ENCODE peak calls at places on chromosomes 7 and 10, in eight cellular contexts. V, T, X, D, S, E, I and Q are unnamed samples.

GRCh38 chr10:124675824-124676223 is 68.4 kb downstream of the FAM53B start:
- DNase-seq in I (no peak), T (no peak), D (no peak), X (no peak), E (no peak), V (no peak), S (no peak), Q (no peak)

GRCh38 chr7:99451936-99452335 is 13.2 kb downstream of the CPSF4 start:
- DNase-seq in V (no peak), S (no peak), E (no peak), T (no peak), X (no peak), D (no peak), I (no peak), Q (no peak)

GRCh38 chr10:97234403-97234802 is 48.6 kb upstream of the SLIT1 start:
- DNase-seq in I (no peak), E (peak; percentile 33), T (peak; percentile 53), D (peak; percentile 19), V (no peak), X (peak; percentile 21), S (no peak), Q (no peak)

GRCh38 chr7:22801907-22802306 is 20.7 kb downstream of the TOMM7 start:
- DNase-seq in V (no peak), I (no peak), S (no peak), D (no peak), X (no peak), E (no peak), T (no peak), Q (no peak)

GRCh38 chr10:96417432-96417831 is 58.6 kb upstream of the OPALIN start:
- DNase-seq in E (peak; percentile 32), T (no peak), S (no peak), V (no peak), I (peak; percentile 17), X (no peak), D (peak; percentile 38), Q (no peak)

GRCh38 chr10:89032141-89032814 is 41.7 kb downstream of the FAS start:
- DNase-seq in X (peak; percentile 65), D (peak; percentile 95), I (peak; percentile 60), T (no peak), S (no peak), V (no peak), E (peak; percentile 86), Q (peak; percentile 70)

GRCh38 chr7:149003018-149003417 is 25.3 kb downstream of the PDIA4 start:
- DNase-seq in E (no peak), X (no peak), I (no peak), T (no peak), D (no peak), S (no peak), V (no peak), Q (no peak)

GRCh38 chr7:81680120-81680519 is 89.7 kb downstream of the HGF start:
- DNase-seq in S (no peak), E (no peak), T (no peak), I (no peak), V (no peak), X (no peak), D (no peak), Q (no peak)

GRCh38 chr7:18724311-18724710 is 228.8 kb downstream of the HDAC9 start:
- DNase-seq in S (no peak), I (no peak), T (no peak), V (no peak), E (peak; percentile 7), X (no peak), D (peak; percentile 37), Q (peak; percentile 10)

GRCh38 chr7:157482011-157482410 is 145.2 kb downstream of the DNAJB6 start:
- DNase-seq in T (no peak), X (no peak), V (no peak), D (no peak), E (no peak), S (no peak), I (no peak), Q (no peak)

GRCh38 chr7:120716306-120716705 is 141.6 kb downstream of the TSPAN12 start:
- DNase-seq in T (no peak), V (no peak), D (no peak), I (no peak), X (no peak), S (no peak), E (no peak), Q (no peak)

GRCh38 chr10:91034042-91034441 is 113.2 kb upstream of the ANKRD1 start:
- DNase-seq in T (no peak), I (no peak), D (no peak), X (no peak), E (no peak), V (no peak), S (no peak), Q (no peak)

GRCh38 chr10:79465341-79465740 is 19.9 kb upstream of the ZCCHC24 start:
- DNase-seq in X (no peak), T (no peak), E (no peak), S (no peak), I (no peak), V (no peak), D (no peak), Q (no peak)

GRCh38 chr10:77179015-77179695 is 458.5 kb downstream of the KCNMA1 start:
- DNase-seq in V (no peak), X (peak; percentile 80), T (no peak), I (peak; percentile 34), S (no peak), D (peak; percentile 77), E (peak; percentile 93), Q (no peak)

GRCh38 chr7:125396466-125397151 is 467.0 kb upstream of the POT1 start:
- DNase-seq in X (no peak), V (no peak), E (no peak), D (no peak), T (no peak), S (no peak), I (no peak), Q (no peak)

GRCh38 chr10:63267414-63268138 is 134.4 kb downstream of the NRBF2 start:
- DNase-seq in I (no peak), D (peak; percentile 72), V (no peak), T (peak; percentile 73), S (no peak), X (peak; percentile 79), E (peak; percentile 85), Q (no peak)

GRCh38 chr7:4797858-4798705 is 22.7 kb downstream of the AP5Z1 start:
- DNase-seq in S (no peak), E (peak; percentile 10), I (no peak), D (no peak), X (no peak), V (peak; percentile 45), T (peak; percentile 55), Q (no peak)

GRCh38 chr7:28020302-28020940 is 160.2 kb downstream of the JAZF1 start:
- DNase-seq in D (peak; percentile 73), S (no peak), I (peak; percentile 59), E (peak; percentile 65), X (peak; percentile 46), T (peak; percentile 67), V (peak; percentile 4), Q (peak; percentile 40)

GRCh38 chr7:30662431-30662939 is 19.8 kb downstream of the CRHR2 start:
- DNase-seq in T (no peak), D (no peak), S (no peak), X (no peak), E (no peak), V (no peak), I (no peak), Q (no peak)

GRCh38 chr7:151304856-151305255 is 36.8 kb upstream of the NUB1 start:
- DNase-seq in V (no peak), S (no peak), E (no peak), X (no peak), D (no peak), I (no peak), T (no peak), Q (no peak)

GRCh38 chr10:11936389-11937152 is 106.0 kb downstream of the UPF2 start:
- DNase-seq in S (no peak), I (no peak), V (no peak), X (no peak), T (no peak), D (no peak), E (no peak), Q (no peak)

GRCh38 chr7:155725073-155725346 is 80.5 kb downstream of the RBM33 start:
- DNase-seq in S (no peak), X (no peak), D (no peak), I (no peak), V (no peak), E (no peak), T (peak; percentile 61), Q (no peak)

GRCh38 chr7:31079126-31079918 is 27.2 kb downstream of the ADCYAP1R1 start:
- DNase-seq in E (no peak), D (no peak), T (no peak), S (no peak), X (no peak), I (no peak), V (no peak), Q (no peak)

GRCh38 chr7:44678096-44678467 is 70.6 kb upstream of the ZMIZ2 start:
- DNase-seq in T (no peak), X (no peak), V (no peak), E (peak; percentile 65), I (no peak), S (no peak), D (no peak), Q (no peak)

DNA sequence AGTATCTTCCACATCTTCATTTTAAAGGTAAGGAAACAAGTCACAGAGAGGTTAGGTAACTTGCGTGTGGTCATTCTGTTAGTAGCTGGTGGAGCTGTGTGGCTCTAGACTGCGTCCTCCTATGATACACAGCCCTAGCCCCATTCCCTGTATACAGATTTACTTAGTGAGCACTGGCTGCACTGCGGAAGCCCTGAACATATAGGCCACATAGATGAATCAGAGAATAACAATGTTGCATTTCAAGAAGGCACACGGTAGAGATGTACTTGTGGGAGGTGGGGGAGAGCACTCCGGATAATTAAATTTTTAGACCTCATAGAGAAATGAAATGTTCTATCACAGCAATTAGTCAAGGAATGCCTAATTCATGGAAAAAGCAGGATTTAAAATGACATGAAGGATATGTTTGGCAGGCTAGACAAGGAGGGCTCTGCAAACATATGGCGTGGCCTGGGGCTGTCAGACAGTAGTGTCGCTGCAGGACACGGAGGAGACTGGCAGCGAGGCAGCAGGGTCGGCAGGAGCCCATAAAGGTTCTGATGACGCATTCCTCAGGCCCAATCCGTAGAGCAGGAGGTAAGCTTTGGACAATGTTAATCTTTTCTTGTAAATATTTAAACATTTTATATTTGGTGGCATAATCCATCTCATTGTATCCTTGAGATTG is 29.5 kb downstream of the RAB11FIP2 start:
- DNase-seq in I (no peak), T (no peak), D (no peak), X (no peak), S (no peak), V (no peak), E (no peak), Q (no peak)
- H3K27ac ChIP-seq in I (no peak overlapping the region), T (no peak overlapping the region), D (no peak overlapping the region), X (no peak overlapping the region), S (no peak overlapping the region), V (no peak overlapping the region), E (no peak overlapping the region), Q (no peak overlapping the region)

GRCh38 chr7:966291-967069 is 8.9 kb downstream of the COX19 start:
- DNase-seq in D (no peak), I (no peak), S (no peak), T (no peak), X (no peak), V (no peak), E (no peak), Q (no peak)
- H3K27ac ChIP-seq in D (no peak overlapping the region), I (no peak overlapping the region), S (peak overlapping the region; percentile 81), T (peak overlapping the region; percentile 46), X (no peak overlapping the region), V (no peak overlapping the region), E (no peak overlapping the region), Q (no peak overlapping the region)

GRCh38 chr7:36563706-36564325 is 160.5 kb downstream of the AOAH start:
- DNase-seq in D (no peak), V (no peak), S (no peak), E (peak; percentile 36), X (peak; percentile 11), I (no peak), T (no peak), Q (no peak)
- H3K27ac ChIP-seq in D (no peak overlapping the region), V (no peak overlapping the region), S (no peak overlapping the region), E (no peak overlapping the region), X (no peak overlapping the region), I (no peak overlapping the region), T (no peak overlapping the region), Q (no peak overlapping the region)

GRCh38 chr7:84548366-84549085 is 353.9 kb upstream of the SEMA3A start:
- DNase-seq in I (no peak), S (no peak), E (peak; percentile 97), T (no peak), V (no peak), X (no peak), D (peak; percentile 9), Q (no peak)
- H3K27ac ChIP-seq in I (no peak overlapping the region), S (no peak overlapping the region), E (no peak overlapping the region), T (no peak overlapping the region), V (no peak overlapping the region), X (no peak overlapping the region), D (no peak overlapping the region), Q (no peak overlapping the region)